ENCODE peak calls at places on chromosomes 12 and 14, in six cellular contexts. One of them, this sample, is unnamed.

GRCh38 chr12:25853696-25854095 is 104.8 kb upstream of the RASSF8 start:
- DNase-seq in Calu3: no peak
- DNase-seq in astrocyte of the cerebellum: no peak
- DNase-seq in activated CD8-positive, alpha-beta memory T cell treated with anti-CD3 and anti-CD28 coated beads for 4 hours: no peak
- DNase-seq in neural progenitor cell: no peak
- DNase-seq in EL: no peak
- DNase-seq in this sample: no peak

GRCh38 chr14:80609055-80609454 is 332.5 kb downstream of the CEP128 start:
- DNase-seq in Calu3: no peak
- DNase-seq in astrocyte of the cerebellum: no peak
- DNase-seq in activated CD8-positive, alpha-beta memory T cell treated with anti-CD3 and anti-CD28 coated beads for 4 hours: no peak
- DNase-seq in neural progenitor cell: no peak
- DNase-seq in EL: no peak
- DNase-seq in this sample: no peak

GRCh38 chr12:27970391-27970980 is 2.0 kb downstream of the PTHLH start:
- DNase-seq in Calu3: no peak
- DNase-seq in astrocyte of the cerebellum: no peak
- DNase-seq in activated CD8-positive, alpha-beta memory T cell treated with anti-CD3 and anti-CD28 coated beads for 4 hours: no peak
- DNase-seq in neural progenitor cell: peak
- DNase-seq in EL: peak
- DNase-seq in this sample: no peak

GRCh38 chr12:58068706-58069105 is 127.3 kb downstream of the ATP23 start:
- DNase-seq in Calu3: no peak
- DNase-seq in astrocyte of the cerebellum: no peak
- DNase-seq in activated CD8-positive, alpha-beta memory T cell treated with anti-CD3 and anti-CD28 coated beads for 4 hours: no peak
- DNase-seq in neural progenitor cell: no peak
- DNase-seq in EL: no peak
- DNase-seq in this sample: no peak

GRCh38 chr12:64352181-64352580 is 38.4 kb downstream of the C12orf56 start:
- DNase-seq in Calu3: no peak
- DNase-seq in astrocyte of the cerebellum: no peak
- DNase-seq in activated CD8-positive, alpha-beta memory T cell treated with anti-CD3 and anti-CD28 coated beads for 4 hours: no peak
- DNase-seq in neural progenitor cell: no peak
- DNase-seq in EL: no peak
- DNase-seq in this sample: no peak

GRCh38 chr12:109277899-109278762 is 31.0 kb downstream of the FOXN4 start:
- DNase-seq in Calu3: no peak
- DNase-seq in astrocyte of the cerebellum: no peak
- DNase-seq in activated CD8-positive, alpha-beta memory T cell treated with anti-CD3 and anti-CD28 coated beads for 4 hours: no peak
- DNase-seq in neural progenitor cell: peak
- DNase-seq in EL: no peak
- DNase-seq in this sample: peak

GRCh38 chr14:94689218-94689984 is 77.2 kb downstream of the SERPINA3 start:
- DNase-seq in Calu3: peak
- DNase-seq in astrocyte of the cerebellum: no peak
- DNase-seq in activated CD8-positive, alpha-beta memory T cell treated with anti-CD3 and anti-CD28 coated beads for 4 hours: no peak
- DNase-seq in neural progenitor cell: peak
- DNase-seq in EL: peak
- DNase-seq in this sample: peak

GRCh38 chr14:69056389-69056788 is 77.3 kb upstream of the ACTN1 start:
- DNase-seq in Calu3: no peak
- DNase-seq in astrocyte of the cerebellum: no peak
- DNase-seq in activated CD8-positive, alpha-beta memory T cell treated with anti-CD3 and anti-CD28 coated beads for 4 hours: no peak
- DNase-seq in neural progenitor cell: no peak
- DNase-seq in EL: no peak
- DNase-seq in this sample: no peak

GRCh38 chr14:73262427-73263183 is 25.3 kb downstream of the PAPLN start:
- DNase-seq in Calu3: no peak
- DNase-seq in astrocyte of the cerebellum: no peak
- DNase-seq in activated CD8-positive, alpha-beta memory T cell treated with anti-CD3 and anti-CD28 coated beads for 4 hours: no peak
- DNase-seq in neural progenitor cell: no peak
- DNase-seq in EL: no peak
- DNase-seq in this sample: no peak

GRCh38 chr14:71247106-71247505 is 339.8 kb downstream of the PCNX1 start:
- DNase-seq in Calu3: no peak
- DNase-seq in astrocyte of the cerebellum: no peak
- DNase-seq in activated CD8-positive, alpha-beta memory T cell treated with anti-CD3 and anti-CD28 coated beads for 4 hours: no peak
- DNase-seq in neural progenitor cell: no peak
- DNase-seq in EL: no peak
- DNase-seq in this sample: no peak

GRCh38 chr14:95143813-95144620 is 13.3 kb downstream of the DICER1 start:
- DNase-seq in Calu3: no peak
- DNase-seq in astrocyte of the cerebellum: no peak
- DNase-seq in activated CD8-positive, alpha-beta memory T cell treated with anti-CD3 and anti-CD28 coated beads for 4 hours: no peak
- DNase-seq in neural progenitor cell: no peak
- DNase-seq in EL: peak
- DNase-seq in this sample: no peak

GRCh38 chr12:102876883-102877282 is 40.2 kb downstream of the PAH start:
- DNase-seq in Calu3: no peak
- DNase-seq in astrocyte of the cerebellum: no peak
- DNase-seq in activated CD8-positive, alpha-beta memory T cell treated with anti-CD3 and anti-CD28 coated beads for 4 hours: no peak
- DNase-seq in neural progenitor cell: no peak
- DNase-seq in EL: no peak
- DNase-seq in this sample: no peak

GRCh38 chr12:51391047-51391837 is at the start of gene GALNT6:
- DNase-seq in Calu3: peak
- DNase-seq in astrocyte of the cerebellum: no peak
- DNase-seq in activated CD8-positive, alpha-beta memory T cell treated with anti-CD3 and anti-CD28 coated beads for 4 hours: peak
- DNase-seq in neural progenitor cell: peak
- DNase-seq in EL: peak
- DNase-seq in this sample: no peak

GRCh38 chr12:76611533-76611932 is 52.0 kb upstream of the OSBPL8 start:
- DNase-seq in Calu3: no peak
- DNase-seq in astrocyte of the cerebellum: no peak
- DNase-seq in activated CD8-positive, alpha-beta memory T cell treated with anti-CD3 and anti-CD28 coated beads for 4 hours: no peak
- DNase-seq in neural progenitor cell: no peak
- DNase-seq in EL: peak
- DNase-seq in this sample: peak

GRCh38 chr14:72186461-72187035 is 254.3 kb downstream of the RGS6 start:
- DNase-seq in Calu3: no peak
- DNase-seq in astrocyte of the cerebellum: no peak
- DNase-seq in activated CD8-positive, alpha-beta memory T cell treated with anti-CD3 and anti-CD28 coated beads for 4 hours: no peak
- DNase-seq in neural progenitor cell: no peak
- DNase-seq in EL: no peak
- DNase-seq in this sample: no peak

GRCh38 chr14:73945159-73945670 is 4.7 kb downstream of the FAM161B start:
- DNase-seq in Calu3: no peak
- DNase-seq in astrocyte of the cerebellum: no peak
- DNase-seq in activated CD8-positive, alpha-beta memory T cell treated with anti-CD3 and anti-CD28 coated beads for 4 hours: no peak
- DNase-seq in neural progenitor cell: no peak
- DNase-seq in EL: no peak
- DNase-seq in this sample: no peak

GRCh38 chr12:64556231-64556630 is 54.1 kb upstream of the RASSF3 start:
- DNase-seq in Calu3: no peak
- DNase-seq in astrocyte of the cerebellum: no peak
- DNase-seq in activated CD8-positive, alpha-beta memory T cell treated with anti-CD3 and anti-CD28 coated beads for 4 hours: no peak
- DNase-seq in neural progenitor cell: no peak
- DNase-seq in EL: no peak
- DNase-seq in this sample: no peak

GRCh38 chr12:130138478-130138877 is 23.8 kb upstream of the FZD10 start:
- DNase-seq in Calu3: no peak
- DNase-seq in astrocyte of the cerebellum: no peak
- DNase-seq in activated CD8-positive, alpha-beta memory T cell treated with anti-CD3 and anti-CD28 coated beads for 4 hours: no peak
- DNase-seq in neural progenitor cell: no peak
- DNase-seq in EL: no peak
- DNase-seq in this sample: no peak

GRCh38 chr12:34406228-34406995 is 384.1 kb downstream of the ALG10 start:
- DNase-seq in Calu3: no peak
- DNase-seq in astrocyte of the cerebellum: no peak
- DNase-seq in activated CD8-positive, alpha-beta memory T cell treated with anti-CD3 and anti-CD28 coated beads for 4 hours: no peak
- DNase-seq in neural progenitor cell: no peak
- DNase-seq in EL: no peak
- DNase-seq in this sample: no peak

GRCh38 chr12:79844693-79845092 is 90.2 kb downstream of the PPP1R12A start:
- DNase-seq in Calu3: peak
- DNase-seq in astrocyte of the cerebellum: peak
- DNase-seq in activated CD8-positive, alpha-beta memory T cell treated with anti-CD3 and anti-CD28 coated beads for 4 hours: no peak
- DNase-seq in neural progenitor cell: no peak
- DNase-seq in EL: peak
- DNase-seq in this sample: no peak

GRCh38 chr14:25868521-25869314 is 729.1 kb downstream of the NOVA1 start:
- DNase-seq in Calu3: no peak
- DNase-seq in astrocyte of the cerebellum: no peak
- DNase-seq in activated CD8-positive, alpha-beta memory T cell treated with anti-CD3 and anti-CD28 coated beads for 4 hours: no peak
- DNase-seq in neural progenitor cell: no peak
- DNase-seq in EL: no peak
- DNase-seq in this sample: no peak

GRCh38 chr12:69642531-69642930 is 31.8 kb upstream of the LRRC10 start:
- DNase-seq in Calu3: no peak
- DNase-seq in astrocyte of the cerebellum: no peak
- DNase-seq in activated CD8-positive, alpha-beta memory T cell treated with anti-CD3 and anti-CD28 coated beads for 4 hours: no peak
- DNase-seq in neural progenitor cell: no peak
- DNase-seq in EL: no peak
- DNase-seq in this sample: no peak

GRCh38 chr12:110639336-110640178 is 25.6 kb downstream of the TCTN1 start:
- DNase-seq in Calu3: no peak
- DNase-seq in astrocyte of the cerebellum: peak
- DNase-seq in activated CD8-positive, alpha-beta memory T cell treated with anti-CD3 and anti-CD28 coated beads for 4 hours: no peak
- DNase-seq in neural progenitor cell: no peak
- DNase-seq in EL: peak
- DNase-seq in this sample: peak

GRCh38 chr14:101964297-101965144 is at the start of gene DYNC1H1:
- DNase-seq in Calu3: peak
- DNase-seq in astrocyte of the cerebellum: peak
- DNase-seq in activated CD8-positive, alpha-beta memory T cell treated with anti-CD3 and anti-CD28 coated beads for 4 hours: peak
- DNase-seq in neural progenitor cell: peak
- DNase-seq in EL: peak
- DNase-seq in this sample: peak

GRCh38 chr12:124994435-124994975 is 1.1 kb downstream of the BRI3BP start:
- DNase-seq in Calu3: peak
- DNase-seq in astrocyte of the cerebellum: no peak
- DNase-seq in activated CD8-positive, alpha-beta memory T cell treated with anti-CD3 and anti-CD28 coated beads for 4 hours: no peak
- DNase-seq in neural progenitor cell: peak
- DNase-seq in EL: no peak
- DNase-seq in this sample: no peak

GRCh38 chr14:54637829-54638446 is 71.0 kb downstream of the SAMD4A start:
- DNase-seq in Calu3: no peak
- DNase-seq in astrocyte of the cerebellum: no peak
- DNase-seq in activated CD8-positive, alpha-beta memory T cell treated with anti-CD3 and anti-CD28 coated beads for 4 hours: no peak
- DNase-seq in neural progenitor cell: no peak
- DNase-seq in EL: peak
- DNase-seq in this sample: no peak

GRCh38 chr12:107929436-107929835 is 154.9 kb downstream of the ASCL4 start:
- DNase-seq in Calu3: no peak
- DNase-seq in astrocyte of the cerebellum: peak
- DNase-seq in activated CD8-positive, alpha-beta memory T cell treated with anti-CD3 and anti-CD28 coated beads for 4 hours: no peak
- DNase-seq in neural progenitor cell: peak
- DNase-seq in EL: peak
- DNase-seq in this sample: no peak

GRCh38 chr14:104957146-104958113 is 20.7 kb downstream of the AHNAK2 start:
- DNase-seq in Calu3: no peak
- DNase-seq in astrocyte of the cerebellum: no peak
- DNase-seq in activated CD8-positive, alpha-beta memory T cell treated with anti-CD3 and anti-CD28 coated beads for 4 hours: no peak
- DNase-seq in neural progenitor cell: no peak
- DNase-seq in EL: no peak
- DNase-seq in this sample: no peak

GRCh38 chr14:22898302-22898894 is 15.4 kb downstream of the REM2 start:
- DNase-seq in Calu3: no peak
- DNase-seq in astrocyte of the cerebellum: no peak
- DNase-seq in activated CD8-positive, alpha-beta memory T cell treated with anti-CD3 and anti-CD28 coated beads for 4 hours: no peak
- DNase-seq in neural progenitor cell: no peak
- DNase-seq in EL: peak
- DNase-seq in this sample: peak

GRCh38 chr12:45918818-45919217 is 71.6 kb downstream of the SCAF11 start:
- DNase-seq in Calu3: no peak
- DNase-seq in astrocyte of the cerebellum: no peak
- DNase-seq in activated CD8-positive, alpha-beta memory T cell treated with anti-CD3 and anti-CD28 coated beads for 4 hours: no peak
- DNase-seq in neural progenitor cell: no peak
- DNase-seq in EL: no peak
- DNase-seq in this sample: no peak

GRCh38 chr12:122031342-122032216 is 9.9 kb downstream of the BCL7A start:
- DNase-seq in Calu3: peak
- DNase-seq in astrocyte of the cerebellum: no peak
- DNase-seq in activated CD8-positive, alpha-beta memory T cell treated with anti-CD3 and anti-CD28 coated beads for 4 hours: no peak
- DNase-seq in neural progenitor cell: peak
- DNase-seq in EL: peak
- DNase-seq in this sample: no peak

GRCh38 chr12:48936379-48936979 is 11.2 kb upstream of the FKBP11 start:
- DNase-seq in Calu3: peak
- DNase-seq in astrocyte of the cerebellum: peak
- DNase-seq in activated CD8-positive, alpha-beta memory T cell treated with anti-CD3 and anti-CD28 coated beads for 4 hours: peak
- DNase-seq in neural progenitor cell: peak
- DNase-seq in EL: peak
- DNase-seq in this sample: peak

GRCh38 chr12:114395755-114396152 is 10.2 kb downstream of the TBX5 start:
- DNase-seq in Calu3: no peak
- DNase-seq in astrocyte of the cerebellum: no peak
- DNase-seq in activated CD8-positive, alpha-beta memory T cell treated with anti-CD3 and anti-CD28 coated beads for 4 hours: no peak
- DNase-seq in neural progenitor cell: no peak
- DNase-seq in EL: peak
- DNase-seq in this sample: no peak

GRCh38 chr14:69547701-69548348 is 26.8 kb downstream of the CCDC177 start:
- DNase-seq in Calu3: no peak
- DNase-seq in astrocyte of the cerebellum: no peak
- DNase-seq in activated CD8-positive, alpha-beta memory T cell treated with anti-CD3 and anti-CD28 coated beads for 4 hours: no peak
- DNase-seq in neural progenitor cell: peak
- DNase-seq in EL: no peak
- DNase-seq in this sample: no peak

GRCh38 chr14:30638926-30639325 is 16.8 kb downstream of the SCFD1 start:
- DNase-seq in Calu3: no peak
- DNase-seq in astrocyte of the cerebellum: no peak
- DNase-seq in activated CD8-positive, alpha-beta memory T cell treated with anti-CD3 and anti-CD28 coated beads for 4 hours: no peak
- DNase-seq in neural progenitor cell: no peak
- DNase-seq in EL: no peak
- DNase-seq in this sample: no peak

GRCh38 chr12:51183816-51184215 is 10.9 kb upstream of the TFCP2 start:
- DNase-seq in Calu3: no peak
- DNase-seq in astrocyte of the cerebellum: no peak
- DNase-seq in activated CD8-positive, alpha-beta memory T cell treated with anti-CD3 and anti-CD28 coated beads for 4 hours: no peak
- DNase-seq in neural progenitor cell: no peak
- DNase-seq in EL: peak
- DNase-seq in this sample: peak

GRCh38 chr12:23202746-23203145 is 577.8 kb downstream of the ETNK1 start:
- DNase-seq in Calu3: no peak
- DNase-seq in astrocyte of the cerebellum: no peak
- DNase-seq in activated CD8-positive, alpha-beta memory T cell treated with anti-CD3 and anti-CD28 coated beads for 4 hours: no peak
- DNase-seq in neural progenitor cell: no peak
- DNase-seq in EL: no peak
- DNase-seq in this sample: no peak

GRCh38 chr12:122203301-122203967 is at the start of gene B3GNT4:
- DNase-seq in Calu3: peak
- DNase-seq in astrocyte of the cerebellum: no peak
- DNase-seq in activated CD8-positive, alpha-beta memory T cell treated with anti-CD3 and anti-CD28 coated beads for 4 hours: peak
- DNase-seq in neural progenitor cell: peak
- DNase-seq in EL: peak
- DNase-seq in this sample: no peak

GRCh38 chr12:2842948-2843347 is 8.1 kb upstream of the NRIP2 start:
- DNase-seq in Calu3: no peak
- DNase-seq in astrocyte of the cerebellum: no peak
- DNase-seq in activated CD8-positive, alpha-beta memory T cell treated with anti-CD3 and anti-CD28 coated beads for 4 hours: no peak
- DNase-seq in neural progenitor cell: no peak
- DNase-seq in EL: no peak
- DNase-seq in this sample: no peak

This sample was measured in fibroblast of the conjunctiva.